ENCODE peak calls at places on chromosomes 7 and 10, in four cellular contexts. S, K, P and V are unnamed samples.

GRCh38 chr10:63376560-63377304 is 89.0 kb downstream of the JMJD1C start:
- DNase-seq in S (no peak), K (no peak), P (peak; percentile 64), V (peak; percentile 60)

GRCh38 chr7:114212753-114213439 is 201.7 kb upstream of the FOXP2 start:
- DNase-seq in K (no peak), S (no peak), P (no peak), V (no peak)

GRCh38 chr7:114911411-114911810 is 10.5 kb upstream of the MDFIC start:
- DNase-seq in P (no peak), S (no peak), K (no peak), V (no peak)

GRCh38 chr10:126500866-126501265 is 112.6 kb upstream of the ADAM12 start:
- DNase-seq in P (no peak), K (no peak), S (no peak), V (peak; percentile 56)

GRCh38 chr7:65448824-65449504 is 75.3 kb downstream of the ZNF92 start:
- DNase-seq in S (no peak), P (no peak), K (no peak), V (peak; percentile 72)

GRCh38 chr10:121007264-121007663 is 156.1 kb downstream of the WDR11 start:
- DNase-seq in S (no peak), P (no peak), K (no peak), V (no peak)

GRCh38 chr7:28291559-28291958 is 111.0 kb upstream of the JAZF1 start:
- DNase-seq in P (no peak), S (no peak), K (no peak), V (no peak)

GRCh38 chr10:116707981-116708380 is 34.4 kb downstream of the HSPA12A start:
- DNase-seq in P (no peak), S (no peak), K (no peak), V (no peak)

GRCh38 chr7:66921396-66921917 is 432 bp downstream of the TMEM248 start:
- DNase-seq in P (no peak), K (no peak), S (peak; percentile 30), V (peak; percentile 52)

GRCh38 chr10:14553434-14553833 is 221.3 kb downstream of the FAM107B start:
- DNase-seq in K (no peak), P (no peak), S (no peak), V (peak; percentile 87)

GRCh38 chr7:132560825-132561529 is 15.3 kb downstream of the PLXNA4 start:
- DNase-seq in P (no peak), K (no peak), S (no peak), V (no peak)

GRCh38 chr7:65269150-65269856 is 104.4 kb upstream of the ZNF92 start:
- DNase-seq in S (peak; percentile 97), P (peak; percentile 73), K (peak; percentile 97), V (peak; percentile 58)

GRCh38 chr7:94400643-94401042 is 5.9 kb downstream of the COL1A2 start:
- DNase-seq in K (no peak), S (no peak), P (no peak), V (no peak)

GRCh38 chr7:117061751-117062150 is 108.5 kb downstream of the ST7 start:
- DNase-seq in S (no peak), K (no peak), P (no peak), V (peak; percentile 80)

GRCh38 chr7:66279912-66280311 is 74.8 kb downstream of the TPST1 start:
- DNase-seq in K (no peak), P (no peak), S (peak; percentile 4), V (no peak)

GRCh38 chr10:98433881-98434732 is 12.6 kb downstream of the HPS1 start:
- DNase-seq in S (no peak), K (no peak), P (no peak), V (peak; percentile 84)

GRCh38 chr10:101879456-101880189 is 36.0 kb upstream of the KCNIP2 start:
- DNase-seq in S (no peak), P (no peak), K (no peak), V (peak; percentile 97)

GRCh38 chr7:711093-711966 is 15.2 kb upstream of the DNAAF5 start:
- DNase-seq in S (no peak), P (no peak), K (no peak), V (no peak)

GRCh38 chr10:44593952-44594351 is 209.1 kb upstream of the CXCL12 start:
- DNase-seq in P (no peak), S (no peak), K (no peak), V (no peak)

GRCh38 chr7:81725496-81726117 is 44.2 kb downstream of the HGF start:
- DNase-seq in K (no peak), S (no peak), P (no peak), V (peak; percentile 99)

GRCh38 chr7:134599371-134599770 is 47.3 kb upstream of the BPGM start:
- DNase-seq in K (no peak), P (no peak), S (no peak), V (no peak)

GRCh38 chr10:69130251-69130650 is 6.3 kb downstream of the VPS26A start:
- DNase-seq in K (no peak), P (no peak), S (no peak), V (peak; percentile 40)

GRCh38 chr7:158164101-158165095 is 423.2 kb downstream of the PTPRN2 start:
- DNase-seq in K (no peak), S (no peak), P (no peak), V (no peak)

GRCh38 chr7:139094596-139094995 is 14.9 kb downstream of the ZC3HAV1 start:
- DNase-seq in K (no peak), P (no peak), S (peak; percentile 42), V (peak; percentile 7)

GRCh38 chr7:1857487-1858425 is 187.7 kb downstream of the ELFN1 start:
- DNase-seq in K (no peak), P (no peak), S (no peak), V (no peak)

GRCh38 chr7:77327067-77327931 is 88.8 kb downstream of the GSAP start:
- DNase-seq in P (no peak), K (no peak), S (no peak), V (peak; percentile 91)

GRCh38 chr10:44990965-44991364 is 9.8 kb upstream of the ZNF22 start:
- DNase-seq in S (no peak), P (no peak), K (no peak), V (no peak)

GRCh38 chr7:39651262-39651661 is 27.9 kb downstream of the RALA start:
- DNase-seq in S (no peak), K (no peak), P (no peak), V (peak; percentile 83)

GRCh38 chr7:99579956-99580777 is 17.9 kb upstream of the TMEM225B start:
- DNase-seq in P (no peak), K (no peak), S (no peak), V (peak; percentile 23)

GRCh38 chr7:70787275-70787674 is 344.7 kb upstream of the GALNT17 start:
- DNase-seq in S (no peak), P (no peak), K (no peak), V (no peak)

GRCh38 chr7:70035955-70036354 is 437.7 kb downstream of the AUTS2 start:
- DNase-seq in K (no peak), S (no peak), P (no peak), V (no peak)

GRCh38 chr7:194996-195829 is 2.8 kb downstream of the FAM20C start:
- DNase-seq in S (no peak), K (no peak), P (no peak), V (peak; percentile 28)

GRCh38 chr10:71569775-71570588 is 149.6 kb downstream of the C10orf105 start:
- DNase-seq in P (no peak), S (peak; percentile 85), K (peak; percentile 76), V (peak; percentile 23)

GRCh38 chr10:115829501-115830215 is 443.3 kb downstream of the GFRA1 start:
- DNase-seq in S (no peak), P (no peak), K (no peak), V (peak; percentile 75)

GRCh38 chr7:159211540-159212182 is 67.0 kb upstream of the VIPR2 start:
- DNase-seq in K (no peak), S (no peak), P (no peak), V (no peak)

GRCh38 chr10:121104476-121105111 is 253.4 kb downstream of the WDR11 start:
- DNase-seq in S (no peak), P (no peak), K (no peak), V (no peak)

DNA sequence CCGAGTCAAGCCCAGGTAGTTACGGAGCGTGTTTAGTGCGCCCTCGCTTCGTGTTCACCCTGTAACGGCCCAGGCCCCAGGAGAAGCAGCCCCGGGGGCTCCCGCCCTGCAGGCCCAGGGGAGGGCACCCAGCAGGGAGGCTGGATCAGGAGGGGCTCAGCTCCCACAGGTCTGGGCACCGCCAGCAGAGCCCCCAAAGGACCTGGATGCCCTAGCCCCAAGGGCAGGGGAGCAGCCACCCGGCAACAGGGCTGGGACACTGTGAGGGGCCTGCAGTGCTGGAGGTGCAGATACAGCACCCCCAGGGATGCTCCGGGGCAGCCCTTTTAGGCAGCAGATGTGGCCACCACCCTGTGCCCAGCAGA is 35.2 kb downstream of the PWWP2B start:
- DNase-seq in S (no peak), K (no peak), P (no peak), V (no peak)
- TF ChIP-seq ELK1 in S (no peak), K (no peak), P (no peak), V (no peak)

DNA sequence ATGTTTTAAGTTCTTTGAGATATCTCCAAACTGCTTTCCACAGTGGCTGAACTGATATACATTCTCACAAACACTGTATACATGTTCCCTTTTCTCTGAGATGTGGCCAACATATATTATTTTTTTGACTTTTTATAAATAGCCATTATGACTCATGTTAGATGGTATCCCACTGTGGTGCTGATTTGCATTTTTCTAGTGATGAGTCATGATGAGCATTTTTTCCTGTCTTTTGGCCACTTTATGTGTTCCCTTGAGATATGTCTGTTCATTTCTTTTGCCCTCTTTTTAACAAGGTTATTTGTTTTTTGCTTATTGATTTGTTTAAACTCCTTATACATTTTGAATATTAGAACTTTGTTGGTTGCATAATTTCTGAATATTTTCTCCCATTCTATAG is 1055.1 kb downstream of the NXPH1 start:
- DNase-seq in P (no peak), K (no peak), S (no peak), V (peak; percentile 19)
- TF ChIP-seq BHLHE40 in P (no peak), K (no peak), S (no peak), V (no peak)

GRCh38 chr7:141053626-141054025 is 20.2 kb upstream of the TMEM178B start:
- DNase-seq in P (no peak), S (no peak), K (no peak), V (no peak)
- TF ChIP-seq SMC3 in P (no peak), S (no peak), K (no peak), V (no peak)

GRCh38 chr10:42933454-42934340 is 143.2 kb upstream of the RET start:
- DNase-seq in P (no peak), K (no peak), S (no peak), V (peak; percentile 19)
- TF ChIP-seq ELK1 in P (no peak), K (no peak), S (no peak), V (no peak)

DNA sequence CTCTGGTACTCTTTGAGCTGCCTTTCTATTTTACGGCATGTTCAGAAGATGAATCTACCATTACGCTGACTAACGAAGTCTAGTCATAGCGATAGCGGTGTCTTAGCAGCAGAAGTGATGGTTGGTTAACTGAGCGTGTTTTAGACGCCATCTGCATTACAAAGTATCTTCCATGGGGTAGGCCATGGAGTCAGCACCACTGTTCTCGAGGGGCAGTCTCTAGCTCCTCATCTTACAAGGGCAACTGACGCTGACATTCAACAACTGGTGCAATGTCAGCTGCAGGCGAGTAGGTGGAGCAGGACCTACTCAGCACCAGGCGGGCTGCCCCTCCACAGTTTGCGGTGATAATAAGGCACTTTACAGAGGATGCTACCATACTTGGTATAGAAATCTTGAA is 88.7 kb downstream of the ADARB2 start:
- DNase-seq in S (no peak), P (peak; percentile 25), K (no peak), V (no peak)
- TF ChIP-seq BHLHE40 in S (no peak), P (no peak), K (no peak), V (no peak)

GRCh38 chr10:119203006-119203405 is 4.4 kb upstream of the GRK5 start:
- DNase-seq in P (no peak), K (no peak), S (no peak), V (peak; percentile 84)
- TF ChIP-seq SMC3 in P (no peak), K (no peak), S (no peak), V (no peak)